ENCODE peak calls at places on chromosomes 13 and 19, in six cellular contexts. One of them, this sample, is unnamed.

GRCh38 chr13:97233499-97233898 is 11.4 kb downstream of the MBNL2 start:
- DNase-seq in neuronal stem cell: no peak
- DNase-seq in mesenchymal stem cell: no peak
- DNase-seq in IMR-90: no peak
- DNase-seq in H9: no peak
- DNase-seq in trophoblast cell: no peak
- DNase-seq in this sample: no peak

GRCh38 chr19:33399081-33399744 is 25.7 kb downstream of the CEBPG start:
- DNase-seq in neuronal stem cell: no peak
- DNase-seq in mesenchymal stem cell: no peak
- DNase-seq in IMR-90: no peak
- DNase-seq in H9: no peak
- DNase-seq in trophoblast cell: no peak
- DNase-seq in this sample: no peak

GRCh38 chr19:18322318-18322758 is 538 bp downstream of the LSM4 start:
- DNase-seq in neuronal stem cell: no peak
- DNase-seq in mesenchymal stem cell: peak
- DNase-seq in IMR-90: peak
- DNase-seq in H9: no peak
- DNase-seq in trophoblast cell: no peak
- DNase-seq in this sample: no peak

GRCh38 chr13:67193979-67194378 is 36.2 kb downstream of the PCDH9 start:
- DNase-seq in neuronal stem cell: no peak
- DNase-seq in mesenchymal stem cell: no peak
- DNase-seq in IMR-90: no peak
- DNase-seq in H9: no peak
- DNase-seq in trophoblast cell: no peak
- DNase-seq in this sample: no peak

GRCh38 chr13:101919541-101920306 is 467.2 kb downstream of the ITGBL1 start:
- DNase-seq in neuronal stem cell: peak
- DNase-seq in mesenchymal stem cell: peak
- DNase-seq in IMR-90: peak
- DNase-seq in H9: peak
- DNase-seq in trophoblast cell: no peak
- DNase-seq in this sample: no peak

GRCh38 chr19:16945364-16945714 is 56.5 kb downstream of the F2RL3 start:
- DNase-seq in neuronal stem cell: no peak
- DNase-seq in mesenchymal stem cell: no peak
- DNase-seq in IMR-90: no peak
- DNase-seq in H9: no peak
- DNase-seq in trophoblast cell: no peak
- DNase-seq in this sample: no peak

GRCh38 chr19:35757231-35757748 is 461 bp upstream of the HSPB6 start:
- DNase-seq in neuronal stem cell: no peak
- DNase-seq in mesenchymal stem cell: peak
- DNase-seq in IMR-90: peak
- DNase-seq in H9: no peak
- DNase-seq in trophoblast cell: peak
- DNase-seq in this sample: no peak

GRCh38 chr19:17718988-17719711 is at the start of gene MAP1S:
- DNase-seq in neuronal stem cell: peak
- DNase-seq in mesenchymal stem cell: peak
- DNase-seq in IMR-90: peak
- DNase-seq in H9: peak
- DNase-seq in trophoblast cell: peak
- DNase-seq in this sample: peak

GRCh38 chr13:76425930-76426329 is 460.3 kb downstream of the KCTD12 start:
- DNase-seq in neuronal stem cell: no peak
- DNase-seq in mesenchymal stem cell: peak
- DNase-seq in IMR-90: peak
- DNase-seq in H9: no peak
- DNase-seq in trophoblast cell: no peak
- DNase-seq in this sample: no peak

GRCh38 chr13:80858131-80858530 is 517.2 kb upstream of the SPRY2 start:
- DNase-seq in neuronal stem cell: no peak
- DNase-seq in mesenchymal stem cell: no peak
- DNase-seq in IMR-90: no peak
- DNase-seq in H9: no peak
- DNase-seq in trophoblast cell: no peak
- DNase-seq in this sample: no peak

GRCh38 chr13:98839826-98840769 is 87.6 kb upstream of the SLC15A1 start:
- DNase-seq in neuronal stem cell: peak
- DNase-seq in mesenchymal stem cell: peak
- DNase-seq in IMR-90: peak
- DNase-seq in H9: peak
- DNase-seq in trophoblast cell: peak
- DNase-seq in this sample: peak

GRCh38 chr19:33698576-33699435 is 77.1 kb downstream of the CHST8 start:
- DNase-seq in neuronal stem cell: no peak
- DNase-seq in mesenchymal stem cell: no peak
- DNase-seq in IMR-90: no peak
- DNase-seq in H9: no peak
- DNase-seq in trophoblast cell: no peak
- DNase-seq in this sample: no peak

GRCh38 chr13:39035204-39035603 is 2.7 kb downstream of the PROSER1 start:
- DNase-seq in neuronal stem cell: no peak
- DNase-seq in mesenchymal stem cell: no peak
- DNase-seq in IMR-90: no peak
- DNase-seq in H9: no peak
- DNase-seq in trophoblast cell: no peak
- DNase-seq in this sample: no peak

GRCh38 chr13:24502567-24503375 is 9.8 kb downstream of the PARP4 start:
- DNase-seq in neuronal stem cell: peak
- DNase-seq in mesenchymal stem cell: peak
- DNase-seq in IMR-90: peak
- DNase-seq in H9: no peak
- DNase-seq in trophoblast cell: peak
- DNase-seq in this sample: no peak

GRCh38 chr19:35272122-35272715 is 3.5 kb downstream of the USF2 start:
- DNase-seq in neuronal stem cell: no peak
- DNase-seq in mesenchymal stem cell: no peak
- DNase-seq in IMR-90: no peak
- DNase-seq in H9: no peak
- DNase-seq in trophoblast cell: no peak
- DNase-seq in this sample: no peak

GRCh38 chr19:17325881-17326594 is 8.6 kb downstream of the ANO8 start:
- DNase-seq in neuronal stem cell: no peak
- DNase-seq in mesenchymal stem cell: no peak
- DNase-seq in IMR-90: no peak
- DNase-seq in H9: no peak
- DNase-seq in trophoblast cell: no peak
- DNase-seq in this sample: no peak

GRCh38 chr13:29901714-29902631 is 51.6 kb upstream of the UBL3 start:
- DNase-seq in neuronal stem cell: no peak
- DNase-seq in mesenchymal stem cell: peak
- DNase-seq in IMR-90: peak
- DNase-seq in H9: no peak
- DNase-seq in trophoblast cell: peak
- DNase-seq in this sample: no peak

GRCh38 chr13:101917833-101918755 is 465.6 kb downstream of the ITGBL1 start:
- DNase-seq in neuronal stem cell: no peak
- DNase-seq in mesenchymal stem cell: no peak
- DNase-seq in IMR-90: no peak
- DNase-seq in H9: peak
- DNase-seq in trophoblast cell: no peak
- DNase-seq in this sample: no peak

GRCh38 chr19:35746556-35746955 is 1.1 kb downstream of the PSENEN start:
- DNase-seq in neuronal stem cell: no peak
- DNase-seq in mesenchymal stem cell: no peak
- DNase-seq in IMR-90: no peak
- DNase-seq in H9: no peak
- DNase-seq in trophoblast cell: no peak
- DNase-seq in this sample: no peak

GRCh38 chr19:9531933-9532332 is 6.5 kb downstream of the ZNF426 start:
- DNase-seq in neuronal stem cell: no peak
- DNase-seq in mesenchymal stem cell: peak
- DNase-seq in IMR-90: peak
- DNase-seq in H9: no peak
- DNase-seq in trophoblast cell: peak
- DNase-seq in this sample: no peak

GRCh38 chr19:14081797-14082674 is 3.5 kb downstream of the C19orf67 start:
- DNase-seq in neuronal stem cell: no peak
- DNase-seq in mesenchymal stem cell: no peak
- DNase-seq in IMR-90: peak
- DNase-seq in H9: no peak
- DNase-seq in trophoblast cell: peak
- DNase-seq in this sample: no peak

GRCh38 chr13:40058757-40059236 is 403.3 kb downstream of the COG6 start:
- DNase-seq in neuronal stem cell: no peak
- DNase-seq in mesenchymal stem cell: peak
- DNase-seq in IMR-90: no peak
- DNase-seq in H9: no peak
- DNase-seq in trophoblast cell: no peak
- DNase-seq in this sample: no peak

GRCh38 chr13:99275093-99275469 is 16.9 kb upstream of the GPR18 start:
- DNase-seq in neuronal stem cell: no peak
- DNase-seq in mesenchymal stem cell: peak
- DNase-seq in IMR-90: peak
- DNase-seq in H9: no peak
- DNase-seq in trophoblast cell: no peak
- DNase-seq in this sample: no peak

GRCh38 chr19:6663236-6664187 is 6.4 kb downstream of the TNFSF14 start:
- DNase-seq in neuronal stem cell: no peak
- DNase-seq in mesenchymal stem cell: no peak
- DNase-seq in IMR-90: no peak
- DNase-seq in H9: no peak
- DNase-seq in trophoblast cell: peak
- DNase-seq in this sample: no peak

GRCh38 chr13:113121183-113121927 is 1.2 kb upstream of the F10 start:
- DNase-seq in neuronal stem cell: no peak
- DNase-seq in mesenchymal stem cell: no peak
- DNase-seq in IMR-90: no peak
- DNase-seq in H9: no peak
- DNase-seq in trophoblast cell: no peak
- DNase-seq in this sample: no peak

DNA sequence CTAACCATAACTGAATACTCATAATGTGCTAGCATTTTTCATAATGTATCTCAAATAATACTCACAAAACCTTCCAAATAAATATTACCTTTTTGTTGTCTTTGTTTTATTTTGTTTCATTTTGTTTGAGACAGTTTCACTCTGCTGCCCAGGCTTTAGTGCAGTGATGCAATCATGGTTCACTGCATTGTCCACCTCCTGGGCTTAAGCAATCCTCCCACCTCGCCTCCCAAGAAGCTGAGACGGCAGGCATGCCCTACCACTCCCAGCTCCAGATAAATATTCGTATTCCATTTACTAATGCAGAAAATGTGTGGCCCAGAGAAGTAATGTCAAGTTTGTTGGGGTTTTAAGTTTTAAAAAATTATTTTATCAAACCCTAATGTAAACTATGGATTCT is 739.1 kb downstream of the GPC5 start:
- DNase-seq in neuronal stem cell: no peak
- DNase-seq in mesenchymal stem cell: peak
- DNase-seq in IMR-90: no peak
- DNase-seq in H9: no peak
- DNase-seq in trophoblast cell: no peak
- DNase-seq in this sample: no peak
- H4K91ac ChIP-seq in neuronal stem cell: no peak
- H4K91ac ChIP-seq in mesenchymal stem cell: no peak
- H4K91ac ChIP-seq in IMR-90: no peak
- H4K91ac ChIP-seq in H9: no peak
- H4K91ac ChIP-seq in trophoblast cell: no peak
- H4K91ac ChIP-seq in this sample: no peak

GRCh38 chr13:48260970-48261369 is 28.0 kb downstream of the ITM2B start:
- DNase-seq in neuronal stem cell: no peak
- DNase-seq in mesenchymal stem cell: no peak
- DNase-seq in IMR-90: no peak
- DNase-seq in H9: no peak
- DNase-seq in trophoblast cell: no peak
- DNase-seq in this sample: no peak

GRCh38 chr13:48258002-48258401 is 25.0 kb downstream of the ITM2B start:
- DNase-seq in neuronal stem cell: no peak
- DNase-seq in mesenchymal stem cell: no peak
- DNase-seq in IMR-90: no peak
- DNase-seq in H9: no peak
- DNase-seq in trophoblast cell: no peak
- DNase-seq in this sample: no peak

GRCh38 chr13:48255090-48255489 is 22.1 kb downstream of the ITM2B start:
- DNase-seq in neuronal stem cell: no peak
- DNase-seq in mesenchymal stem cell: no peak
- DNase-seq in IMR-90: no peak
- DNase-seq in H9: no peak
- DNase-seq in trophoblast cell: no peak
- DNase-seq in this sample: no peak

GRCh38 chr13:48255954-48256353 is 22.9 kb downstream of the ITM2B start:
- DNase-seq in neuronal stem cell: no peak
- DNase-seq in mesenchymal stem cell: no peak
- DNase-seq in IMR-90: no peak
- DNase-seq in H9: no peak
- DNase-seq in trophoblast cell: no peak
- DNase-seq in this sample: no peak

GRCh38 chr13:48258430-48258829 is 25.4 kb downstream of the ITM2B start:
- DNase-seq in neuronal stem cell: no peak
- DNase-seq in mesenchymal stem cell: no peak
- DNase-seq in IMR-90: no peak
- DNase-seq in H9: no peak
- DNase-seq in trophoblast cell: no peak
- DNase-seq in this sample: no peak
- H4K91ac ChIP-seq in neuronal stem cell: no peak
- H4K91ac ChIP-seq in mesenchymal stem cell: no peak
- H4K91ac ChIP-seq in IMR-90: no peak
- H4K91ac ChIP-seq in H9: no peak
- H4K91ac ChIP-seq in trophoblast cell: no peak
- H4K91ac ChIP-seq in this sample: no peak

GRCh38 chr13:110913911-110914292 is 967 bp downstream of the ANKRD10 start:
- DNase-seq in neuronal stem cell: no peak
- DNase-seq in mesenchymal stem cell: no peak
- DNase-seq in IMR-90: no peak
- DNase-seq in H9: no peak
- DNase-seq in trophoblast cell: peak
- DNase-seq in this sample: no peak
- H4K91ac ChIP-seq in neuronal stem cell: no peak
- H4K91ac ChIP-seq in mesenchymal stem cell: peak
- H4K91ac ChIP-seq in IMR-90: no peak
- H4K91ac ChIP-seq in H9: no peak
- H4K91ac ChIP-seq in trophoblast cell: peak
- H4K91ac ChIP-seq in this sample: peak

GRCh38 chr19:5563008-5563431 is 4.7 kb downstream of the TINCR start:
- DNase-seq in neuronal stem cell: no peak
- DNase-seq in mesenchymal stem cell: no peak
- DNase-seq in IMR-90: no peak
- DNase-seq in H9: peak
- DNase-seq in trophoblast cell: no peak
- DNase-seq in this sample: no peak
- H4K91ac ChIP-seq in neuronal stem cell: no peak
- H4K91ac ChIP-seq in mesenchymal stem cell: no peak
- H4K91ac ChIP-seq in IMR-90: no peak
- H4K91ac ChIP-seq in H9: no peak
- H4K91ac ChIP-seq in trophoblast cell: no peak
- H4K91ac ChIP-seq in this sample: no peak